ENCODE peak calls at places on chromosomes 13 and 19, in five cellular contexts. L is B cell, N is suprapubic skin, S is heart left ventricle, H is neural crest cell. Q is an unnamed sample.
A peak's percentile ranks its signal among the peaks of the same experiment; 100 is the strongest.

GRCh38 chr19:39971380-39971841 is 446 bp downstream of the PSMC4 start:
- DNase-seq in L (no peak), N (no peak), S (peak; percentile 33), H (no peak), Q (no peak)

GRCh38 chr13:25678398-25678797 is 306.6 kb downstream of the ATP8A2 start:
- DNase-seq in L (no peak), N (no peak), S (peak; percentile 30), H (no peak), Q (no peak)

GRCh38 chr19:46487178-46487801 is 8.4 kb downstream of the PNMA8B start:
- DNase-seq in L (no peak), N (no peak), S (no peak), H (no peak), Q (no peak)

GRCh38 chr19:53621885-53622710 is 9.7 kb upstream of the DPRX start:
- DNase-seq in L (no peak), N (no peak), S (no peak), H (no peak), Q (no peak)

GRCh38 chr19:2424686-2425621 is 2.4 kb downstream of the TIMM13 start:
- DNase-seq in L (no peak), N (no peak), S (peak; percentile 67), H (peak; percentile 72), Q (no peak)

GRCh38 chr19:590396-590745 is 690 bp downstream of the HCN2 start:
- DNase-seq in L (no peak), N (no peak), S (no peak), H (no peak), Q (no peak)

GRCh38 chr19:31675187-31675913 is 326.1 kb upstream of the TSHZ3 start:
- DNase-seq in L (no peak), N (no peak), S (no peak), H (no peak), Q (no peak)

GRCh38 chr19:34715357-34715756 is 18.7 kb upstream of the ZNF181 start:
- DNase-seq in L (no peak), N (no peak), S (no peak), H (no peak), Q (no peak)

GRCh38 chr19:11041966-11042627 is 47.2 kb upstream of the LDLR start:
- DNase-seq in L (no peak), N (no peak), S (no peak), H (no peak), Q (no peak)

GRCh38 chr19:43570174-43570791 is 5.0 kb downstream of the XRCC1 start:
- DNase-seq in L (no peak), N (no peak), S (no peak), H (no peak), Q (no peak)

GRCh38 chr13:85650613-85651012 is 148.6 kb downstream of the SLITRK6 start:
- DNase-seq in L (no peak), N (no peak), S (no peak), H (no peak), Q (no peak)

GRCh38 chr19:2113436-2114211 is 16.9 kb downstream of the IZUMO4 start:
- DNase-seq in L (no peak), N (no peak), S (no peak), H (no peak), Q (peak; percentile 68)

GRCh38 chr13:30905932-30906383 is at the start of gene MEDAG:
- DNase-seq in L (no peak), N (peak; percentile 91), S (peak; percentile 87), H (no peak), Q (no peak)

GRCh38 chr19:3142292-3142670 is 6.4 kb downstream of the GNA15 start:
- DNase-seq in L (no peak), N (no peak), S (peak; percentile 21), H (no peak), Q (no peak)

GRCh38 chr13:68927387-68928026 is 1180.1 kb upstream of the ATXN8OS start:
- DNase-seq in L (no peak), N (no peak), S (no peak), H (peak; percentile 16), Q (no peak)

GRCh38 chr19:10692673-10693264 is 8.5 kb upstream of the QTRT1 start:
- DNase-seq in L (no peak), N (no peak), S (no peak), H (no peak), Q (no peak)

GRCh38 chr13:26502826-26503225 is 54.7 kb upstream of the WASF3 start:
- DNase-seq in L (no peak), N (no peak), S (peak; percentile 27), H (no peak), Q (no peak)

GRCh38 chr13:20441066-20441465 is 84.6 kb downstream of the CRYL1 start:
- DNase-seq in L (no peak), N (no peak), S (no peak), H (no peak), Q (no peak)

GRCh38 chr13:40336228-40337221 is 329.9 kb downstream of the FOXO1 start:
- DNase-seq in L (no peak), N (no peak), S (no peak), H (no peak), Q (no peak)

GRCh38 chr13:39313721-39314120 is 275.5 kb downstream of the NHLRC3 start:
- DNase-seq in L (no peak), N (no peak), S (no peak), H (no peak), Q (no peak)

GRCh38 chr13:88932950-88933349 is 1261.8 kb downstream of the SLITRK5 start:
- DNase-seq in L (no peak), N (no peak), S (no peak), H (no peak), Q (no peak)

GRCh38 chr13:94656766-94657165 is 55.1 kb downstream of the GPR180 start:
- DNase-seq in L (no peak), N (no peak), S (no peak), H (no peak), Q (no peak)
- TF ChIP-seq CTCF in L (no peak), N (no peak), S (no peak), H (no peak), Q (no peak)

DNA sequence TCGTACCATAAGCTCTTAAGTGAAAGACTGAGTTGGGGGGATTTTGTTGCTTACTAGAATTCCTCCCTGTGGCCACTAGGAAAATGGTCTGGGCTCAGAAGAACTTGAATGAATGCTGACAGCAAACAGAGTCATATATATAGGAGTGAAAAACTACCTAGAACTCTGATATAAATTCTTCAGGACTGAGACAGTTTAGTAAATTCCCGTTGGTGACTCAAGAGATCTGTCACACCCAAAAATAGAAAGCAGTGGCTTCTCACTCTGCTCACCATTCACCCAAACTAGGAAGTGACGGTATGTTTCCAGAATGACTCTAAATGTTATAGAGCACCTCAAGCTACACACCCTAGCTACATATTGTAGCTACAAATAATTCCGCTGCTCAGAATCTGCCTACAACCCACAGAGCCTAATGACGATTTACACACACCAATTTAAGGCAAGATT is 116.2 kb downstream of the TBC1D4 start:
- DNase-seq in L (no peak), N (no peak), S (no peak), H (no peak), Q (no peak)
- TF ChIP-seq CTCF in L (no peak), N (no peak), S (no peak), H (no peak), Q (peak; percentile 51)

GRCh38 chr13:29791508-29791907 is 58.9 kb downstream of the UBL3 start:
- DNase-seq in L (no peak), N (no peak), S (no peak), H (no peak), Q (no peak)
- TF ChIP-seq CTCF in L (no peak), N (no peak), S (no peak), H (no peak), Q (no peak)

DNA sequence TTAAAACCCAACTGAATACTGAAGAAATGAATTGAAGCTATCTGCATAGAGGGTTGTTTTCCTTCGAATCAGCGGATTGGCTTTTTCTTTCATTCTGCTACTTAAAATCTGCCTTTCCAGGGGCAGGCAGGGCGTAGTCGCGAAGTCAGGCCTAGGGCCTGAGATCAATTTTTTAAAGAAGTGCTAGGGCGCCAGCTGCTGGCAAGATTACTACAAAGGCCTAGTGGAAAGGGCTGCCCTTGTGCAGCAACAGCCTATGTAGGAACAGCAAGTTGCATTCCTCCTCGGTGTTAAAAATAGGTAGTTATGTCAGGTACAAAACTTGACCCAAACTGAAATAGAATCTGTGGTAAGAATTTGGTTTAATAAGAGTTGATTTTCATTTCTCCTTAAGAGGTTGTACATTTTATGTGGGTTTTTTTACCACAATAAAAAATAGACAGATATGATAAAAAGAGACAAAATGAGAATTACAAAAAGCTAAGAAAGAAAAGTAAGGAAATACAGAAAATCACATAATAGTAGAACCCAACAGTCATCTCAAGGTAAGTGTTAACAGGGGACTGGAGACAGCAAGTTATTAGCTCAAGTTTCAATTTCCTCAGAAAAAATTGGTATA is 9.5 kb upstream of the URAD start:
- DNase-seq in L (no peak), N (no peak), S (peak; percentile 70), H (peak; percentile 48), Q (no peak)
- TF ChIP-seq CTCF in L (peak; percentile 26), N (no peak), S (peak; percentile 36), H (peak; percentile 62), Q (peak; percentile 76)

GRCh38 chr13:50573046-50573445 is 270.4 kb downstream of the DLEU7 start:
- DNase-seq in L (no peak), N (no peak), S (no peak), H (no peak), Q (no peak)

GRCh38 chr13:50574731-50575130 is 268.8 kb downstream of the DLEU7 start:
- DNase-seq in L (no peak), N (no peak), S (no peak), H (no peak), Q (no peak)

GRCh38 chr13:50575138-50575537 is 268.4 kb downstream of the DLEU7 start:
- DNase-seq in L (no peak), N (no peak), S (no peak), H (no peak), Q (no peak)

GRCh38 chr13:50576156-50576555 is 267.3 kb downstream of the DLEU7 start:
- DNase-seq in L (no peak), N (no peak), S (no peak), H (no peak), Q (no peak)

GRCh38 chr13:50572129-50572528 is 271.4 kb downstream of the DLEU7 start:
- DNase-seq in L (no peak), N (no peak), S (no peak), H (no peak), Q (no peak)
- TF ChIP-seq CTCF in L (no peak), N (no peak), S (no peak), H (no peak), Q (no peak)

DNA sequence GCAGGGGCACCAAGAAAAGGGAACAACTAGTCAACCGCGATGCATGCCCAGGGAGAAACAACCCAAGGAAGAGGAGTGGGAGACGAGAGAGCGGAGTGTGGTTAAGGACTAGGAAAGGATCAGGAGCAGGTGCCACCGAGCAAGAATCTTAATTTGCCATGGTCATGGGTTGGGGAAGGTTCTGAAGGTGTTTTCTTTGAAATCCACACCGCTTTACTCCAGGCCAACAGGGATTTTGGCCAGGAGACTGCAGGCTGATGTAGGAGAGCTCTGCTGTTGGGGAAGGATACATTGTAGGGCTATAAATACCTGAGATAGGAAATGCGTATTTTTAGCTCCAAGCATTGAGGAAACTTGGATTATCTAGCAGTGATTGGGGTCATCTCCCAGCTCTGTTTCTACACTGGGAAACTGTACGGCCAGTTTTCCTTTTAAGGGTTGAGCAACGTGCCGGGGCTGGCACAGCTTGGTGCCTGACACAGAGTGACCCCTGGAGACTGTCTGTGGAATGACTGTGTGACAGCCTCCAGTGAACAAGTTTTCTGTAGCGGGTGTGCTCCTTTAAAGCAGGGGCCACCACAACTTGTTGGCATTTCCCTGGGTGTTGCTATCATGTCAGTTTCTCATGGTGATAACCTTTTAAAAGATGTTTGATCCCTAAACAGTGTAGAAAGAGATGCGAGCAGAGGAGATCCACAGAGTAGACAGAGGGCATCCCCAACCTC is 34.2 kb downstream of the ZNF536 start:
- DNase-seq in L (no peak), N (no peak), S (peak; percentile 39), H (peak; percentile 16), Q (no peak)
- TF ChIP-seq CTCF in L (no peak), N (no peak), S (peak; percentile 23), H (peak; percentile 58), Q (no peak)